ENCODE peak calls at places on chromosomes 16 and 17, in five cellular contexts. G, P, W, S and R are unnamed samples.

GRCh38 chr17:32813021-32813420 is 63.9 kb downstream of the MYO1D start:
- DNase-seq in G (peak; percentile 47), P (no peak), W (no peak), S (no peak), R (no peak)

GRCh38 chr17:3754458-3755334 is 31.0 kb downstream of the HASPIN start:
- DNase-seq in G (no peak), P (no peak), W (peak; percentile 99), S (no peak), R (peak; percentile 100)

GRCh38 chr16:70594569-70594968 is 51.8 kb upstream of the IL34 start:
- DNase-seq in G (no peak), P (no peak), W (no peak), S (no peak), R (no peak)

GRCh38 chr16:51144203-51144602 is 6.9 kb downstream of the SALL1 start:
- DNase-seq in G (no peak), P (no peak), W (no peak), S (no peak), R (no peak)

GRCh38 chr16:56945847-56946527 is 14.0 kb downstream of the HERPUD1 start:
- DNase-seq in G (no peak), P (no peak), W (no peak), S (no peak), R (no peak)

GRCh38 chr16:566475-567361 is at the start of gene NHLRC4:
- DNase-seq in G (no peak), P (peak; percentile 71), W (peak; percentile 96), S (peak; percentile 78), R (peak; percentile 86)

GRCh38 chr17:67253379-67253778 is 8.4 kb upstream of the HELZ start:
- DNase-seq in G (no peak), P (peak; percentile 32), W (no peak), S (no peak), R (no peak)

GRCh38 chr16:57611184-57611583 is 17.2 kb upstream of the ADGRG1 start:
- DNase-seq in G (no peak), P (no peak), W (no peak), S (no peak), R (no peak)

GRCh38 chr17:27946521-27946920 is 53.4 kb upstream of the LYRM9 start:
- DNase-seq in G (no peak), P (no peak), W (no peak), S (peak; percentile 68), R (no peak)

GRCh38 chr17:43389022-43389947 is 9.5 kb upstream of the ARL4D start:
- DNase-seq in G (peak; percentile 77), P (peak; percentile 93), W (peak; percentile 77), S (peak; percentile 73), R (peak; percentile 78)

GRCh38 chr17:4332296-4332970 is 34.0 kb downstream of the UBE2G1 start:
- DNase-seq in G (no peak), P (peak; percentile 57), W (no peak), S (no peak), R (no peak)